ENCODE peak calls at places on chromosomes 6 and 20, in ten cellular contexts. One of them, this sample, is unnamed.

GRCh38 chr6:44254201-44254956 is 2.9 kb downstream of the SLC35B2 start:
- DNase-seq in pancreas: no peak
- DNase-seq in spleen: peak
- DNase-seq in EH: no peak
- DNase-seq in amniotic stem cell: no peak
- DNase-seq in gastrocnemius medialis: no peak
- DNase-seq in naive thymus-derived CD8-positive, alpha-beta T cell: no peak
- DNase-seq in CD8-positive, alpha-beta memory T cell: no peak
- DNase-seq in amygdala: no peak
- DNase-seq in T follicular helper cell: no peak
- DNase-seq in this sample: no peak

GRCh38 chr6:142441716-142442115 is 139.9 kb downstream of the ADGRG6 start:
- DNase-seq in spleen: no peak
- DNase-seq in pancreas: no peak
- DNase-seq in amniotic stem cell: no peak
- DNase-seq in CD8-positive, alpha-beta memory T cell: no peak
- DNase-seq in naive thymus-derived CD8-positive, alpha-beta T cell: no peak
- DNase-seq in gastrocnemius medialis: no peak
- DNase-seq in T follicular helper cell: no peak
- DNase-seq in amygdala: no peak
- DNase-seq in EH: no peak
- DNase-seq in this sample: no peak

GRCh38 chr20:53582574-53583351 is 10.9 kb downstream of the ZNF217 start:
- DNase-seq in pancreas: peak
- DNase-seq in EH: peak
- DNase-seq in naive thymus-derived CD8-positive, alpha-beta T cell: peak
- DNase-seq in spleen: no peak
- DNase-seq in CD8-positive, alpha-beta memory T cell: peak
- DNase-seq in gastrocnemius medialis: peak
- DNase-seq in amygdala: no peak
- DNase-seq in T follicular helper cell: peak
- DNase-seq in amniotic stem cell: peak
- DNase-seq in this sample: no peak

GRCh38 chr6:160790028-160790792 is 88.2 kb downstream of the PLG start:
- DNase-seq in spleen: no peak
- DNase-seq in amygdala: no peak
- DNase-seq in naive thymus-derived CD8-positive, alpha-beta T cell: no peak
- DNase-seq in pancreas: no peak
- DNase-seq in T follicular helper cell: no peak
- DNase-seq in CD8-positive, alpha-beta memory T cell: no peak
- DNase-seq in EH: no peak
- DNase-seq in amniotic stem cell: no peak
- DNase-seq in gastrocnemius medialis: no peak
- DNase-seq in this sample: no peak

GRCh38 chr6:154485784-154486183 is 24.7 kb downstream of the CNKSR3 start:
- DNase-seq in gastrocnemius medialis: no peak
- DNase-seq in CD8-positive, alpha-beta memory T cell: no peak
- DNase-seq in spleen: peak
- DNase-seq in pancreas: no peak
- DNase-seq in EH: no peak
- DNase-seq in amygdala: no peak
- DNase-seq in T follicular helper cell: no peak
- DNase-seq in naive thymus-derived CD8-positive, alpha-beta T cell: no peak
- DNase-seq in amniotic stem cell: no peak
- DNase-seq in this sample: no peak

GRCh38 chr20:59161626-59162170 is 1.9 kb upstream of the ZNF831 start:
- DNase-seq in naive thymus-derived CD8-positive, alpha-beta T cell: no peak
- DNase-seq in spleen: no peak
- DNase-seq in amygdala: no peak
- DNase-seq in T follicular helper cell: no peak
- DNase-seq in amniotic stem cell: no peak
- DNase-seq in pancreas: no peak
- DNase-seq in EH: no peak
- DNase-seq in gastrocnemius medialis: no peak
- DNase-seq in CD8-positive, alpha-beta memory T cell: no peak
- DNase-seq in this sample: no peak

GRCh38 chr6:11113038-11113437 is 1.5 kb upstream of the ERVFRD-1 start:
- DNase-seq in spleen: no peak
- DNase-seq in amygdala: no peak
- DNase-seq in CD8-positive, alpha-beta memory T cell: no peak
- DNase-seq in T follicular helper cell: no peak
- DNase-seq in EH: peak
- DNase-seq in gastrocnemius medialis: no peak
- DNase-seq in pancreas: no peak
- DNase-seq in naive thymus-derived CD8-positive, alpha-beta T cell: no peak
- DNase-seq in amniotic stem cell: no peak
- DNase-seq in this sample: no peak

GRCh38 chr20:62506087-62506486 is 30.3 kb upstream of the GATA5 start:
- DNase-seq in gastrocnemius medialis: no peak
- DNase-seq in EH: no peak
- DNase-seq in spleen: no peak
- DNase-seq in T follicular helper cell: no peak
- DNase-seq in CD8-positive, alpha-beta memory T cell: no peak
- DNase-seq in naive thymus-derived CD8-positive, alpha-beta T cell: no peak
- DNase-seq in amygdala: no peak
- DNase-seq in amniotic stem cell: no peak
- DNase-seq in pancreas: no peak
- DNase-seq in this sample: no peak

GRCh38 chr6:146785001-146785585 is 186.3 kb downstream of the ADGB start:
- DNase-seq in pancreas: no peak
- DNase-seq in EH: peak
- DNase-seq in spleen: no peak
- DNase-seq in amygdala: no peak
- DNase-seq in amniotic stem cell: peak
- DNase-seq in naive thymus-derived CD8-positive, alpha-beta T cell: peak
- DNase-seq in CD8-positive, alpha-beta memory T cell: no peak
- DNase-seq in T follicular helper cell: no peak
- DNase-seq in gastrocnemius medialis: no peak
- DNase-seq in this sample: peak

GRCh38 chr6:81763968-81764367 is 11.5 kb upstream of the TENT5A start:
- DNase-seq in T follicular helper cell: no peak
- DNase-seq in spleen: no peak
- DNase-seq in CD8-positive, alpha-beta memory T cell: no peak
- DNase-seq in EH: no peak
- DNase-seq in amniotic stem cell: no peak
- DNase-seq in gastrocnemius medialis: no peak
- DNase-seq in amygdala: no peak
- DNase-seq in naive thymus-derived CD8-positive, alpha-beta T cell: no peak
- DNase-seq in pancreas: no peak
- DNase-seq in this sample: no peak

GRCh38 chr6:21228411-21228810 is 365.1 kb upstream of the SOX4 start:
- DNase-seq in amygdala: no peak
- DNase-seq in naive thymus-derived CD8-positive, alpha-beta T cell: no peak
- DNase-seq in spleen: no peak
- DNase-seq in pancreas: no peak
- DNase-seq in gastrocnemius medialis: no peak
- DNase-seq in EH: peak
- DNase-seq in T follicular helper cell: no peak
- DNase-seq in CD8-positive, alpha-beta memory T cell: no peak
- DNase-seq in amniotic stem cell: no peak
- DNase-seq in this sample: no peak

GRCh38 chr6:130093546-130093945 is 75.2 kb downstream of the L3MBTL3 start:
- DNase-seq in pancreas: no peak
- DNase-seq in amygdala: no peak
- DNase-seq in naive thymus-derived CD8-positive, alpha-beta T cell: no peak
- DNase-seq in T follicular helper cell: no peak
- DNase-seq in amniotic stem cell: no peak
- DNase-seq in gastrocnemius medialis: no peak
- DNase-seq in CD8-positive, alpha-beta memory T cell: no peak
- DNase-seq in spleen: no peak
- DNase-seq in EH: no peak
- DNase-seq in this sample: no peak

GRCh38 chr6:136767583-136768307 is 24.5 kb downstream of the MAP3K5 start:
- DNase-seq in pancreas: no peak
- DNase-seq in gastrocnemius medialis: no peak
- DNase-seq in EH: no peak
- DNase-seq in T follicular helper cell: no peak
- DNase-seq in amygdala: no peak
- DNase-seq in naive thymus-derived CD8-positive, alpha-beta T cell: no peak
- DNase-seq in amniotic stem cell: no peak
- DNase-seq in CD8-positive, alpha-beta memory T cell: no peak
- DNase-seq in spleen: no peak
- DNase-seq in this sample: no peak

GRCh38 chr6:129890164-129890563 is 29.0 kb upstream of the TMEM244 start:
- DNase-seq in naive thymus-derived CD8-positive, alpha-beta T cell: no peak
- DNase-seq in gastrocnemius medialis: no peak
- DNase-seq in pancreas: no peak
- DNase-seq in CD8-positive, alpha-beta memory T cell: no peak
- DNase-seq in T follicular helper cell: no peak
- DNase-seq in amygdala: no peak
- DNase-seq in spleen: no peak
- DNase-seq in EH: peak
- DNase-seq in amniotic stem cell: no peak
- DNase-seq in this sample: no peak

GRCh38 chr20:36281785-36282380 is 24.3 kb upstream of the DLGAP4 start:
- DNase-seq in T follicular helper cell: no peak
- DNase-seq in CD8-positive, alpha-beta memory T cell: no peak
- DNase-seq in spleen: no peak
- DNase-seq in gastrocnemius medialis: no peak
- DNase-seq in EH: no peak
- DNase-seq in naive thymus-derived CD8-positive, alpha-beta T cell: no peak
- DNase-seq in pancreas: no peak
- DNase-seq in amniotic stem cell: no peak
- DNase-seq in amygdala: no peak
- DNase-seq in this sample: peak

GRCh38 chr6:159505140-159505922 is 187.7 kb downstream of the SOD2 start:
- DNase-seq in amygdala: no peak
- DNase-seq in pancreas: no peak
- DNase-seq in EH: no peak
- DNase-seq in T follicular helper cell: no peak
- DNase-seq in amniotic stem cell: no peak
- DNase-seq in spleen: no peak
- DNase-seq in naive thymus-derived CD8-positive, alpha-beta T cell: no peak
- DNase-seq in CD8-positive, alpha-beta memory T cell: no peak
- DNase-seq in gastrocnemius medialis: peak
- DNase-seq in this sample: no peak

GRCh38 chr6:98047881-98048280 is 764.9 kb upstream of the MMS22L start:
- DNase-seq in EH: no peak
- DNase-seq in amniotic stem cell: no peak
- DNase-seq in gastrocnemius medialis: no peak
- DNase-seq in T follicular helper cell: no peak
- DNase-seq in naive thymus-derived CD8-positive, alpha-beta T cell: no peak
- DNase-seq in amygdala: no peak
- DNase-seq in pancreas: no peak
- DNase-seq in spleen: no peak
- DNase-seq in CD8-positive, alpha-beta memory T cell: no peak
- DNase-seq in this sample: no peak

GRCh38 chr6:151018911-151019795 is 153.7 kb downstream of the MTHFD1L start:
- DNase-seq in amygdala: no peak
- DNase-seq in naive thymus-derived CD8-positive, alpha-beta T cell: no peak
- DNase-seq in amniotic stem cell: no peak
- DNase-seq in gastrocnemius medialis: no peak
- DNase-seq in CD8-positive, alpha-beta memory T cell: no peak
- DNase-seq in EH: no peak
- DNase-seq in T follicular helper cell: no peak
- DNase-seq in pancreas: no peak
- DNase-seq in spleen: no peak
- DNase-seq in this sample: no peak

GRCh38 chr20:58551631-58552030 is 36.4 kb upstream of the APCDD1L start:
- DNase-seq in CD8-positive, alpha-beta memory T cell: no peak
- DNase-seq in naive thymus-derived CD8-positive, alpha-beta T cell: no peak
- DNase-seq in EH: no peak
- DNase-seq in spleen: no peak
- DNase-seq in amniotic stem cell: no peak
- DNase-seq in T follicular helper cell: no peak
- DNase-seq in gastrocnemius medialis: no peak
- DNase-seq in pancreas: no peak
- DNase-seq in amygdala: no peak
- DNase-seq in this sample: no peak

GRCh38 chr20:35369804-35370203 is 42.0 kb downstream of the UQCC1 start:
- DNase-seq in gastrocnemius medialis: no peak
- DNase-seq in EH: peak
- DNase-seq in amniotic stem cell: no peak
- DNase-seq in naive thymus-derived CD8-positive, alpha-beta T cell: no peak
- DNase-seq in spleen: no peak
- DNase-seq in T follicular helper cell: no peak
- DNase-seq in pancreas: no peak
- DNase-seq in CD8-positive, alpha-beta memory T cell: no peak
- DNase-seq in amygdala: no peak
- DNase-seq in this sample: no peak

GRCh38 chr20:1150218-1150617 is 31.8 kb downstream of the PSMF1 start:
- DNase-seq in naive thymus-derived CD8-positive, alpha-beta T cell: no peak
- DNase-seq in pancreas: no peak
- DNase-seq in gastrocnemius medialis: no peak
- DNase-seq in amniotic stem cell: no peak
- DNase-seq in amygdala: no peak
- DNase-seq in T follicular helper cell: no peak
- DNase-seq in CD8-positive, alpha-beta memory T cell: no peak
- DNase-seq in spleen: no peak
- DNase-seq in EH: no peak
- DNase-seq in this sample: no peak

GRCh38 chr6:87623248-87623647 is 33.3 kb downstream of the ORC3 start:
- DNase-seq in amniotic stem cell: no peak
- DNase-seq in EH: peak
- DNase-seq in amygdala: no peak
- DNase-seq in gastrocnemius medialis: no peak
- DNase-seq in spleen: no peak
- DNase-seq in T follicular helper cell: no peak
- DNase-seq in naive thymus-derived CD8-positive, alpha-beta T cell: no peak
- DNase-seq in CD8-positive, alpha-beta memory T cell: no peak
- DNase-seq in pancreas: no peak
- DNase-seq in this sample: no peak

GRCh38 chr20:11484479-11484878 is 433.2 kb upstream of the BTBD3 start:
- DNase-seq in spleen: no peak
- DNase-seq in T follicular helper cell: no peak
- DNase-seq in pancreas: no peak
- DNase-seq in CD8-positive, alpha-beta memory T cell: no peak
- DNase-seq in naive thymus-derived CD8-positive, alpha-beta T cell: no peak
- DNase-seq in gastrocnemius medialis: no peak
- DNase-seq in amniotic stem cell: no peak
- DNase-seq in EH: no peak
- DNase-seq in amygdala: no peak
- DNase-seq in this sample: no peak

GRCh38 chr6:43772571-43773049 is 2.6 kb downstream of the VEGFA start:
- DNase-seq in naive thymus-derived CD8-positive, alpha-beta T cell: no peak
- DNase-seq in CD8-positive, alpha-beta memory T cell: no peak
- DNase-seq in EH: peak
- DNase-seq in gastrocnemius medialis: peak
- DNase-seq in amygdala: no peak
- DNase-seq in spleen: peak
- DNase-seq in pancreas: peak
- DNase-seq in T follicular helper cell: no peak
- DNase-seq in amniotic stem cell: no peak
- DNase-seq in this sample: no peak

GRCh38 chr6:42340516-42340915 is 111.2 kb downstream of the TRERF1 start:
- DNase-seq in T follicular helper cell: no peak
- DNase-seq in pancreas: no peak
- DNase-seq in amniotic stem cell: no peak
- DNase-seq in gastrocnemius medialis: no peak
- DNase-seq in CD8-positive, alpha-beta memory T cell: no peak
- DNase-seq in naive thymus-derived CD8-positive, alpha-beta T cell: no peak
- DNase-seq in spleen: no peak
- DNase-seq in EH: no peak
- DNase-seq in amygdala: no peak
- DNase-seq in this sample: no peak

GRCh38 chr6:148617522-148617921 is 129.3 kb upstream of the UST start:
- DNase-seq in naive thymus-derived CD8-positive, alpha-beta T cell: no peak
- DNase-seq in spleen: no peak
- DNase-seq in T follicular helper cell: no peak
- DNase-seq in EH: peak
- DNase-seq in amniotic stem cell: no peak
- DNase-seq in gastrocnemius medialis: no peak
- DNase-seq in amygdala: no peak
- DNase-seq in CD8-positive, alpha-beta memory T cell: no peak
- DNase-seq in pancreas: no peak
- DNase-seq in this sample: no peak

GRCh38 chr20:32586291-32586690 is 1.2 kb upstream of the NOL4L start:
- DNase-seq in T follicular helper cell: no peak
- DNase-seq in naive thymus-derived CD8-positive, alpha-beta T cell: no peak
- DNase-seq in gastrocnemius medialis: no peak
- DNase-seq in EH: no peak
- DNase-seq in CD8-positive, alpha-beta memory T cell: no peak
- DNase-seq in amygdala: no peak
- DNase-seq in spleen: no peak
- DNase-seq in pancreas: no peak
- DNase-seq in amniotic stem cell: no peak
- DNase-seq in this sample: no peak

GRCh38 chr20:35091808-35092523 is 641 bp downstream of the TRPC4AP start:
- DNase-seq in amygdala: no peak
- DNase-seq in T follicular helper cell: no peak
- DNase-seq in spleen: no peak
- DNase-seq in CD8-positive, alpha-beta memory T cell: no peak
- DNase-seq in EH: peak
- DNase-seq in gastrocnemius medialis: no peak
- DNase-seq in naive thymus-derived CD8-positive, alpha-beta T cell: no peak
- DNase-seq in pancreas: peak
- DNase-seq in amniotic stem cell: no peak
- DNase-seq in this sample: no peak

This sample was measured in D341Med.